ENCODE peak calls at places on chromosomes 12 and 14, in nine cellular contexts. C, G, Y, U, K, Q, E, L and S are unnamed samples. For H3K27me3 and H3K9me3, the result is how much of the 10 kb centered on the place peaks cover.

GRCh38 chr12:22282283-22282682 is 52.2 kb downstream of the ST8SIA1 start:
- DNase-seq in Y (no peak), L (no peak), E (no peak), C (no peak), G (no peak), K (peak), U (no peak), Q (no peak), S (no peak)

GRCh38 chr12:5758347-5758746 is 186.7 kb downstream of the ANO2 start:
- DNase-seq in U (peak), C (no peak), K (no peak), G (no peak), Q (no peak), L (no peak), Y (no peak), E (no peak), S (no peak)

GRCh38 chr12:70367268-70368141 is 1.4 kb downstream of the KCNMB4 start:
- DNase-seq in C (no peak), G (no peak), K (no peak), Q (no peak), Y (no peak), E (peak), U (peak), L (no peak), S (no peak)

GRCh38 chr14:102583726-102584125 is 8.7 kb upstream of the RCOR1 start:
- DNase-seq in L (no peak), E (no peak), K (no peak), G (no peak), U (no peak), Q (no peak), C (no peak), Y (no peak), S (no peak)

GRCh38 chr12:8449293-8449944 is 6.3 kb upstream of the CLEC6A start:
- DNase-seq in C (no peak), G (no peak), L (no peak), K (no peak), U (peak), E (no peak), Q (no peak), Y (no peak), S (no peak)

GRCh38 chr14:76564471-76565119 is 188.7 kb downstream of the ESRRB start:
- DNase-seq in U (peak), G (no peak), C (no peak), Q (no peak), E (peak), K (no peak), L (no peak), Y (no peak), S (no peak)

GRCh38 chr14:31181271-31181670 is 26.3 kb downstream of the HECTD1 start:
- DNase-seq in U (no peak), K (no peak), C (no peak), Y (no peak), E (no peak), Q (no peak), G (no peak), L (no peak), S (no peak)

GRCh38 chr12:5456906-5457305 is 25.0 kb downstream of the NTF3 start:
- DNase-seq in L (no peak), C (peak), K (no peak), E (no peak), G (no peak), Y (no peak), U (no peak), Q (no peak), S (no peak)

GRCh38 chr14:53367631-53368030 is 214.5 kb upstream of the DDHD1 start:
- DNase-seq in Q (no peak), C (no peak), K (no peak), U (no peak), Y (no peak), G (no peak), L (no peak), E (no peak), S (no peak)

GRCh38 chr14:34254031-34254430 is 208.0 kb downstream of the SPTSSA start:
- DNase-seq in L (no peak), C (no peak), Q (no peak), K (no peak), Y (no peak), G (no peak), E (no peak), U (no peak), S (no peak)

GRCh38 chr14:88255798-88256197 is 67.3 kb downstream of the KCNK10 start:
- DNase-seq in L (no peak), C (no peak), Y (no peak), G (no peak), Q (no peak), K (no peak), U (no peak), E (no peak), S (no peak)

GRCh38 chr12:103036581-103037214 is 79.2 kb downstream of the ASCL1 start:
- DNase-seq in C (no peak), K (no peak), U (no peak), L (no peak), E (no peak), G (no peak), Q (no peak), Y (no peak), S (no peak)

GRCh38 chr12:29907486-29907885 is 123.7 kb upstream of the TMTC1 start:
- DNase-seq in G (no peak), Q (no peak), Y (no peak), K (no peak), U (no peak), L (no peak), C (no peak), E (no peak), S (no peak)

GRCh38 chr14:22598896-22599244 is 770 bp downstream of the ABHD4 start:
- DNase-seq in Y (no peak), L (peak), C (peak), G (no peak), K (no peak), Q (no peak), U (peak), E (peak), S (peak)

GRCh38 chr12:116161588-116161987 is 115.9 kb downstream of the MED13L start:
- DNase-seq in L (no peak), E (no peak), U (no peak), G (no peak), Y (no peak), C (no peak), K (no peak), Q (no peak), S (no peak)

GRCh38 chr12:1845886-1846285 is 25.5 kb downstream of the LRTM2 start:
- DNase-seq in L (no peak), K (no peak), G (no peak), Q (no peak), U (no peak), Y (no peak), C (no peak), E (no peak), S (no peak)

GRCh38 chr12:108691995-108692808 is 39.1 kb downstream of the CORO1C start:
- DNase-seq in L (no peak), E (peak), U (peak), K (no peak), Q (no peak), G (peak), C (no peak), Y (no peak), S (no peak)

GRCh38 chr14:104686624-104687517 is 2.5 kb upstream of the INF2 start:
- DNase-seq in E (no peak), L (no peak), C (peak), G (no peak), K (peak), Y (no peak), Q (peak), U (peak), S (no peak)

GRCh38 chr12:125330645-125331341 is 265.6 kb downstream of the AACS start:
- DNase-seq in C (no peak), G (peak), K (peak), U (peak), Q (peak), E (peak), Y (peak), L (no peak), S (peak)

GRCh38 chr14:72444701-72445100 is 449.2 kb downstream of the DPF3 start:
- DNase-seq in L (no peak), C (no peak), Y (no peak), Q (no peak), K (no peak), G (no peak), E (no peak), U (no peak), S (no peak)

GRCh38 chr14:99393059-99393655 is 87.5 kb downstream of the SETD3 start:
- DNase-seq in U (peak), G (no peak), E (peak), K (no peak), Y (no peak), L (peak), C (no peak), Q (no peak), S (peak)

GRCh38 chr14:105138551-105139111 is 29.9 kb downstream of the JAG2 start:
- DNase-seq in Y (no peak), Q (peak), C (peak), L (no peak), U (no peak), G (peak), E (no peak), K (no peak), S (no peak)

GRCh38 chr12:42565633-42566032 is 23.9 kb downstream of the PRICKLE1 start:
- DNase-seq in K (no peak), U (peak), E (no peak), G (no peak), Q (no peak), Y (no peak), L (no peak), C (no peak), S (no peak)

GRCh38 chr12:93972411-93973208 is 175.8 kb upstream of the PLXNC1 start:
- DNase-seq in Q (no peak), E (no peak), C (no peak), K (no peak), L (no peak), Y (no peak), G (no peak), U (peak), S (no peak)

GRCh38 chr14:101127239-101127638 is 223.7 kb upstream of the RTL1 start:
- DNase-seq in K (no peak), G (no peak), U (no peak), Y (no peak), L (no peak), C (no peak), Q (no peak), E (no peak), S (no peak)

GRCh38 chr12:6807170-6807569 is 14.5 kb upstream of the GPR162 start:
- DNase-seq in Y (no peak), L (no peak), G (no peak), Q (no peak), E (no peak), K (no peak), C (no peak), U (no peak), S (no peak)

GRCh38 chr14:63078606-63079005 is 33.3 kb upstream of the KCNH5 start:
- DNase-seq in Q (no peak), Y (no peak), E (no peak), L (no peak), K (no peak), G (no peak), C (no peak), U (no peak), S (no peak)

GRCh38 chr12:42484996-42485395 is 104.5 kb downstream of the PRICKLE1 start:
- DNase-seq in C (no peak), E (peak), L (no peak), G (no peak), U (no peak), Q (no peak), K (no peak), Y (no peak), S (no peak)

GRCh38 chr12:76704693-76705092 is 59.2 kb upstream of the ZDHHC17 start:
- DNase-seq in K (no peak), G (no peak), E (no peak), C (no peak), Q (no peak), U (no peak), L (no peak), Y (no peak), S (no peak)

GRCh38 chr14:103472939-103473338 is 49.7 kb downstream of the CKB start:
- DNase-seq in L (no peak), G (no peak), E (no peak), C (no peak), Y (no peak), Q (no peak), K (no peak), U (no peak), S (no peak)

GRCh38 chr12:76029982-76030377 is 1.6 kb downstream of the PHLDA1 start:
- DNase-seq in L (peak), G (peak), Q (no peak), E (peak), K (no peak), C (no peak), Y (no peak), U (peak), S (no peak)

GRCh38 chr12:20426191-20426590 is 57.9 kb downstream of the PDE3A start:
- DNase-seq in K (peak), E (no peak), Y (no peak), L (no peak), U (no peak), C (peak), Q (no peak), G (no peak), S (no peak)

GRCh38 chr12:117098361-117099217 is 627 bp downstream of the TESC start:
- DNase-seq in E (no peak), Q (peak), K (no peak), L (no peak), C (no peak), Y (no peak), U (peak), G (peak), S (no peak)

GRCh38 chr14:100104523-100105300 is 39.5 kb downstream of the EVL start:
- DNase-seq in Q (no peak), C (peak), G (no peak), L (no peak), U (no peak), Y (no peak), K (no peak), E (no peak), S (no peak)

GRCh38 chr14:100440207-100440631 is 117.1 kb downstream of the SLC25A47 start:
- DNase-seq in C (no peak), Y (no peak), G (no peak), Q (peak), K (peak), L (peak), E (peak), U (peak), S (no peak)

GRCh38 chr14:60178820-60179219 is 13.6 kb upstream of the DHRS7 start:
- DNase-seq in L (no peak), K (no peak), Y (no peak), G (no peak), C (no peak), U (no peak), E (no peak), Q (no peak), S (no peak)

GRCh38 chr12:132524405-132524804 is 34.5 kb downstream of the FBRSL1 start:
- DNase-seq in C (no peak), K (no peak), L (no peak), U (no peak), Q (no peak), G (no peak), E (no peak), Y (no peak), S (no peak)

GRCh38 chr12:57215065-57215464 is 1.5 kb upstream of the NXPH4 start:
- DNase-seq in C (no peak), U (no peak), G (no peak), Q (no peak), K (no peak), L (no peak), Y (no peak), E (no peak), S (no peak)

GRCh38 chr12:57213763-57214397 is 2.7 kb upstream of the NXPH4 start:
- DNase-seq in Q (no peak), C (no peak), E (no peak), K (no peak), G (no peak), Y (no peak), L (no peak), U (no peak), S (peak)

GRCh38 chr12:57215668-57216013 is 953 bp upstream of the NXPH4 start:
- DNase-seq in G (no peak), U (no peak), L (no peak), C (no peak), E (no peak), K (no peak), Y (no peak), Q (no peak), S (peak)

GRCh38 chr12:57213068-57213715 is 3.4 kb upstream of the NXPH4 start:
- DNase-seq in K (peak), U (peak), G (peak), C (peak), E (peak), L (peak), Y (peak), Q (peak), S (peak)

DNA sequence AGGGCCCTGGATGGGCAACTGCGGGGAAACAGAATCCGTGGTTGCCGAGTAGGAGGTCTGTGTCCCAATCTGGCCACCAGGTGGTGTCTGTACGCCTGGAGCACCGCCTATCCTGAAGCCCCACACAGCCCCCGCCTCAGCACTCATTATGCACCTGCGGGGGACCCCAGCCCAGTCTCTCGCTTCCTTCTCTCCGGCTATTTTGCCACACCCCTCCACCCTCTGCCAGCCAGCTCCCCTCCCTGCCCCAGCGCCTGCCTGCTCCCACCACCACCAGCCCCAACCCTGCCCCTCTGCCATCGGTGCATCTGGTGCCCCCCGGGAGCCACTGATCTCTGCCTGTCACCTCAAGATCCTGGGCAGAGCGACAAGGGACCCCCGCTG is 2.2 kb upstream of the NXPH4 start:
- DNase-seq in Q (no peak), C (peak), K (peak), Y (peak), L (peak), U (peak), G (peak), E (peak), S (peak)
- H3K27me3 ChIP-seq in Q (under half), C (under half), K (under half), Y (half or more), L (half or more), U (half or more), G (under half), E (half or more), S (under half)

DNA sequence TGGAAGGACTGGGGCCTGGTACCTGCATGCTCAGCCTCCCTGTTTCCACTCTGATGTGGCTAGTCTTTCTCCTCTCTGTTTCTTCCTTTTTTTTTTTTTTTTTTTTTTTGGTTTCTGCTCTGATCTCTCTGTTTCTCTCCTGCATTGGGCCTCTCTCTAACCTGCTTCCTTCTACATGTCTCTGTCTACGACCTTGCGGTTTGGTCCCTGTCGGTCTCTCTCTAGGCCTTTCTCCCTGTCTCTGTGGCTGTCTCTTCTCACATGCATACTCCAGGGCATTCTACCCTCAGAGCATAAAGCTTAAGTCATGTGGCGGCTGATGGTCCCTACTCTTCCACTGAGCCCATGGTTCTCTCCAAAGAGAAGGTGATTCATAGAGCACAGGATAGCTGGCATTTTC is 1096.6 kb downstream of the BCL11B start:
- DNase-seq in L (no peak), K (no peak), Q (no peak), Y (no peak), G (no peak), E (no peak), U (no peak), C (no peak), S (peak)
- H3K27ac ChIP-seq in L (peak), K (no peak), Q (no peak), Y (peak), G (no peak), E (no peak), U (no peak), C (no peak), S (peak)

GRCh38 chr12:34345801-34346200 is 323.5 kb downstream of the ALG10 start:
- DNase-seq in U (no peak), E (no peak), Q (no peak), C (no peak), K (no peak), Y (no peak), G (no peak), L (no peak), S (no peak)

GRCh38 chr12:34348836-34349672 is 326.8 kb downstream of the ALG10 start:
- DNase-seq in G (no peak), Q (no peak), C (no peak), E (no peak), U (no peak), L (no peak), K (no peak), Y (no peak), S (no peak)

GRCh38 chr12:34348064-34348463 is 325.8 kb downstream of the ALG10 start:
- DNase-seq in C (no peak), Q (no peak), L (no peak), U (no peak), E (no peak), G (no peak), Y (no peak), K (no peak), S (no peak)

GRCh38 chr12:34346372-34347034 is 324.2 kb downstream of the ALG10 start:
- DNase-seq in K (no peak), Q (no peak), E (no peak), Y (no peak), C (no peak), L (no peak), U (no peak), G (no peak), S (no peak)

DNA sequence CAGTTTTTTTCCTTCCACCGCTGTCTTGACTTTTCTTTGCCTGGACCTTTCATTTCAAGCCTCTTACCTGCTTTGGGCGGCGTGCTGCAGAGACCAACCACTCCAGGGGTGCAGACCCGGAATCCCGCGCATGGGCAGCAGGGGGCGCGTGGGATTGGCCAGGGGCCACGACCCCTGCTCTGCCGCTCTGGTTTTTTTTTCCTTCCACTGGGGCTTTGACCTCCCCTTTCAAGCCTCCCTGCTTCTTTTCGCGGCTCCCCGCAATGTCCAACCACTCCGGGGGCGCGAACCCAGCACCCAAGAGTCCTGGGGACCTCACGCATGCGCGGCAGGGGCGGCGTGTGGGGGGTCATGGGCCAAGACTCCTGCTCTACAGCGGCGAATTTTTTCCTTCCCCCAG is 325.1 kb downstream of the ALG10 start:
- DNase-seq in Y (no peak), E (no peak), U (no peak), C (no peak), K (no peak), L (no peak), G (no peak), Q (no peak), S (no peak)
- H3K9me3 ChIP-seq in Y (under half), E (under half), U (under half), C (half or more), K (under half), L (under half), G (under half), Q (under half), S (half or more)

DNA sequence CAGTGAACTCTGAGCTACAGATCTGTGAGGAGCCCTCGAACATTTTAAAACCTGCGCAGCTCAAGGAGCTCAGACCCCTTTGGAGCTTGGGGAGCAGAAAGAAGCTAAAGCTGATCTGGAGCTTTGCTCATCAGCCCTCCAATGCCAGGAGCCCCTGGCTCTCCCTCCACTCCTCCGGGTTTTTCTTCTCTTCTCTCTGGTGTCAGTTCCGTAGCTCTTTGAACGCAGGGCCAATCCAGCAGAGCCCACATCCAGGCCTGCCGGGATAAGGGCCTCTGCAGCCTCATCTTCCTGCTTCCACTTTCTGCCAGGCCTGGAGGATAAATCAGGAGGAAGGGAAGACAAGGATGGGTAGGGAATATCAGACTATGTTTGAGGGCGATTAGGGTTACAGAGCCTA is 6.0 kb downstream of the HOXC4 start:
- DNase-seq in U (no peak), C (no peak), L (no peak), K (no peak), Y (no peak), E (no peak), Q (no peak), G (no peak), S (no peak)
- H3K27me3 ChIP-seq in U (half or more), C (under half), L (under half), K (under half), Y (half or more), E (half or more), Q (under half), G (under half), S (under half)